ENCODE peak calls at places on chromosomes 7 and 10, in seven cellular contexts. S is iPS-NIHi11, A is fibroblast of pulmonary artery, J is fibroblast of mammary gland, X is NCI-H524, V is left lung, B is A549. N is an unnamed sample.

GRCh38 chr10:124377101-124377500 is 41.6 kb downstream of the OAT start:
- DNase-seq in S (no peak), J (no peak), V (no peak), X (no peak), B (no peak), A (no peak), N (no peak)

GRCh38 chr10:120505056-120505455 is 48.0 kb downstream of the PLPP4 start:
- DNase-seq in S (peak), X (no peak), J (no peak), A (no peak), V (no peak), B (no peak), N (no peak)

GRCh38 chr7:27153526-27153925 is 1.1 kb upstream of the HOXA3 start:
- DNase-seq in J (peak), S (no peak), V (no peak), X (no peak), A (no peak), B (no peak), N (no peak)

GRCh38 chr10:86363833-86364511 is 2.6 kb downstream of the GRID1 start:
- DNase-seq in B (no peak), V (no peak), A (no peak), S (no peak), X (no peak), J (no peak), N (no peak)

GRCh38 chr7:18361756-18362155 is 133.8 kb upstream of the HDAC9 start:
- DNase-seq in J (peak), X (no peak), A (peak), B (no peak), V (no peak), S (peak), N (no peak)

GRCh38 chr7:7176421-7177043 is 5.8 kb upstream of the C1GALT1 start:
- DNase-seq in J (peak), V (no peak), S (no peak), A (peak), X (no peak), B (peak), N (no peak)

GRCh38 chr7:11716185-11716584 is 115.8 kb downstream of the THSD7A start:
- DNase-seq in V (no peak), X (no peak), J (peak), B (no peak), A (peak), S (no peak), N (no peak)

GRCh38 chr10:14454629-14455028 is 123.9 kb upstream of the FRMD4A start:
- DNase-seq in S (no peak), J (no peak), X (no peak), V (no peak), A (no peak), B (no peak), N (no peak)

GRCh38 chr10:112953075-112953501 is 3.0 kb downstream of the TCF7L2 start:
- DNase-seq in A (peak), J (no peak), B (no peak), X (no peak), V (peak), S (no peak), N (no peak)

GRCh38 chr7:132771301-132771730 is 195.0 kb upstream of the PLXNA4 start:
- DNase-seq in B (no peak), X (no peak), J (no peak), A (no peak), S (no peak), V (no peak), N (no peak)

N was measured in HuH-7.